ENCODE peak calls at places on chromosomes 12 and 14, in four cellular contexts. One of them, this sample, is unnamed.

GRCh38 chr12:112869091-112869490 is 37.7 kb upstream of the OAS1 start:
- DNase-seq in cardiac muscle cell: no peak
- DNase-seq in aorta: no peak
- DNase-seq in CD4-positive, CD25-positive, alpha-beta regulatory T cell: no peak
- DNase-seq in this sample: no peak

GRCh38 chr14:56660677-56661389 is 81.2 kb downstream of the TMEM260 start:
- DNase-seq in aorta: no peak
- DNase-seq in cardiac muscle cell: no peak
- DNase-seq in CD4-positive, CD25-positive, alpha-beta regulatory T cell: no peak
- DNase-seq in this sample: no peak

GRCh38 chr12:28770329-28770728 is 378.7 kb upstream of the FAR2 start:
- DNase-seq in aorta: no peak
- DNase-seq in CD4-positive, CD25-positive, alpha-beta regulatory T cell: no peak
- DNase-seq in cardiac muscle cell: no peak
- DNase-seq in this sample: no peak

GRCh38 chr12:114863911-114864310 is 179.9 kb upstream of the TBX3 start:
- DNase-seq in aorta: no peak
- DNase-seq in CD4-positive, CD25-positive, alpha-beta regulatory T cell: no peak
- DNase-seq in cardiac muscle cell: no peak
- DNase-seq in this sample: no peak

GRCh38 chr12:3054993-3055711 is 22.0 kb upstream of the TSPAN9 start:
- DNase-seq in aorta: no peak
- DNase-seq in cardiac muscle cell: no peak
- DNase-seq in CD4-positive, CD25-positive, alpha-beta regulatory T cell: no peak
- DNase-seq in this sample: no peak

GRCh38 chr14:92724516-92725340 is 23.7 kb downstream of the LGMN start:
- DNase-seq in aorta: no peak
- DNase-seq in CD4-positive, CD25-positive, alpha-beta regulatory T cell: no peak
- DNase-seq in cardiac muscle cell: peak; percentile 77
- DNase-seq in this sample: no peak

GRCh38 chr12:24997970-24998582 is 49.2 kb upstream of the BCAT1 start:
- DNase-seq in cardiac muscle cell: no peak
- DNase-seq in aorta: no peak
- DNase-seq in CD4-positive, CD25-positive, alpha-beta regulatory T cell: no peak
- DNase-seq in this sample: no peak

GRCh38 chr12:70393787-70394519 is 27.9 kb downstream of the KCNMB4 start:
- DNase-seq in CD4-positive, CD25-positive, alpha-beta regulatory T cell: no peak
- DNase-seq in cardiac muscle cell: no peak
- DNase-seq in aorta: no peak
- DNase-seq in this sample: no peak

GRCh38 chr12:19189522-19189921 is 60.0 kb downstream of the PLEKHA5 start:
- DNase-seq in CD4-positive, CD25-positive, alpha-beta regulatory T cell: no peak
- DNase-seq in aorta: no peak
- DNase-seq in cardiac muscle cell: no peak
- DNase-seq in this sample: no peak

GRCh38 chr12:19190292-19191031 is 60.9 kb downstream of the PLEKHA5 start:
- DNase-seq in CD4-positive, CD25-positive, alpha-beta regulatory T cell: no peak
- DNase-seq in cardiac muscle cell: no peak
- DNase-seq in aorta: no peak
- DNase-seq in this sample: no peak

GRCh38 chr12:19191089-19191488 is 61.6 kb downstream of the PLEKHA5 start:
- DNase-seq in aorta: no peak
- DNase-seq in CD4-positive, CD25-positive, alpha-beta regulatory T cell: no peak
- DNase-seq in cardiac muscle cell: no peak
- DNase-seq in this sample: no peak

GRCh38 chr12:19192709-19193108 is 63.2 kb downstream of the PLEKHA5 start:
- DNase-seq in CD4-positive, CD25-positive, alpha-beta regulatory T cell: no peak
- DNase-seq in cardiac muscle cell: no peak
- DNase-seq in aorta: no peak
- DNase-seq in this sample: no peak

GRCh38 chr12:19191563-19191962 is 62.0 kb downstream of the PLEKHA5 start:
- DNase-seq in cardiac muscle cell: no peak
- DNase-seq in aorta: no peak
- DNase-seq in CD4-positive, CD25-positive, alpha-beta regulatory T cell: no peak
- DNase-seq in this sample: no peak
- H3K27ac ChIP-seq in cardiac muscle cell: peak overlapping the region; percentile 73
- H3K27ac ChIP-seq in aorta: peak overlapping the region; percentile 57
- H3K27ac ChIP-seq in CD4-positive, CD25-positive, alpha-beta regulatory T cell: no peak overlapping the region
- H3K27ac ChIP-seq in this sample: no peak overlapping the region

GRCh38 chr14:66010695-66011094 is 475.5 kb upstream of the CCDC196 start:
- DNase-seq in cardiac muscle cell: no peak
- DNase-seq in CD4-positive, CD25-positive, alpha-beta regulatory T cell: no peak
- DNase-seq in aorta: no peak
- DNase-seq in this sample: no peak

GRCh38 chr14:66005899-66006434 is 480.2 kb upstream of the CCDC196 start:
- DNase-seq in aorta: no peak
- DNase-seq in cardiac muscle cell: no peak
- DNase-seq in CD4-positive, CD25-positive, alpha-beta regulatory T cell: no peak
- DNase-seq in this sample: no peak

GRCh38 chr14:66011855-66012254 is 474.3 kb upstream of the CCDC196 start:
- DNase-seq in aorta: no peak
- DNase-seq in cardiac muscle cell: no peak
- DNase-seq in CD4-positive, CD25-positive, alpha-beta regulatory T cell: no peak
- DNase-seq in this sample: no peak

GRCh38 chr14:66009104-66009503 is 477.1 kb upstream of the CCDC196 start:
- DNase-seq in CD4-positive, CD25-positive, alpha-beta regulatory T cell: no peak
- DNase-seq in cardiac muscle cell: no peak
- DNase-seq in aorta: no peak
- DNase-seq in this sample: no peak

GRCh38 chr14:66008631-66009030 is 477.5 kb upstream of the CCDC196 start:
- DNase-seq in CD4-positive, CD25-positive, alpha-beta regulatory T cell: no peak
- DNase-seq in aorta: no peak
- DNase-seq in cardiac muscle cell: no peak
- DNase-seq in this sample: no peak
- H3K27ac ChIP-seq in CD4-positive, CD25-positive, alpha-beta regulatory T cell: no peak overlapping the region
- H3K27ac ChIP-seq in aorta: no peak overlapping the region
- H3K27ac ChIP-seq in cardiac muscle cell: no peak overlapping the region
- H3K27ac ChIP-seq in this sample: no peak overlapping the region

DNA sequence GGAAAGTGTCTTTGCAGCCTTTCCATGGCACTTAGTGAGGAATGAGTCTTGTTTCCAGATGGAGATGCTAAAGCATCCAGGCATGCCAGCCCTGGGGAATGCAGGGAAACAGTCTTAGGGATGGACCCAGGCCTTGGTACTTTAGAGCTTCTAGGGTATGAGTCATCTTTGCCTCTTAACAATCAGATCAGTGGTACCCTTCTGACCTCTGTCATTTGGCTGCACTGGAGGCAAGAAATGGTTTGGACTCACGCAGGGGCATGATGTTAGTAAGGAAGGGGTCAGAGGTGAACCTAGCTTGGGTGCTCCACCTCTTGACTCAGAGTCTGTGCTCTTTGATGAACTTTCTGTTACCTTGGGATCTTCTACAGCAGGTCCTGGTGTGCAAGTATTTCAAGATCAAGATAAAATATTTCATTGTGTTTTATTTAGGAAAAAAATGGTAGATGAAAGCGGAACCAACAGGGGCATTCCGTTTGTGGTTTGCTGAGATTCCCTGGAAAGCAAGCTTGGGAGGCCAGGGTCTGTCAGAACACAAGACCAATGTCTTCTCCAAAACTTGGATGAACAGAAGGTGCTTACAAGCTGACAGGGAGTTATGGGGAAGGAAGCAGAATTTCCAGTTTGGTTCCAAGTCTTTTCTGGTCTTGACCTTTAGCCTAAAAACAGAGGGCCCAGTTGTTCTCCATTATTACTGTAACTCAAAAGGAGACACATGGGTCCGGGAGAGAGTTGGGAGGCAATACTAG is 216.2 kb downstream of the ZFP36L1 start:
- DNase-seq in CD4-positive, CD25-positive, alpha-beta regulatory T cell: no peak
- DNase-seq in cardiac muscle cell: no peak
- DNase-seq in aorta: no peak
- DNase-seq in this sample: no peak
- H3K27ac ChIP-seq in CD4-positive, CD25-positive, alpha-beta regulatory T cell: no peak overlapping the region
- H3K27ac ChIP-seq in cardiac muscle cell: no peak overlapping the region
- H3K27ac ChIP-seq in aorta: no peak overlapping the region
- H3K27ac ChIP-seq in this sample: no peak overlapping the region

GRCh38 chr14:20614038-20614840 is 23.1 kb upstream of the RNASE12 start:
- DNase-seq in cardiac muscle cell: peak; percentile 52
- DNase-seq in CD4-positive, CD25-positive, alpha-beta regulatory T cell: no peak
- DNase-seq in aorta: no peak
- DNase-seq in this sample: no peak
- H3K27ac ChIP-seq in cardiac muscle cell: peak overlapping the region; percentile 78
- H3K27ac ChIP-seq in CD4-positive, CD25-positive, alpha-beta regulatory T cell: no peak overlapping the region
- H3K27ac ChIP-seq in aorta: peak overlapping the region; percentile 80
- H3K27ac ChIP-seq in this sample: peak overlapping the region; percentile 13

GRCh38 chr14:99466719-99467118 is 13.9 kb downstream of the SETD3 start:
- DNase-seq in CD4-positive, CD25-positive, alpha-beta regulatory T cell: no peak
- DNase-seq in cardiac muscle cell: no peak
- DNase-seq in aorta: no peak
- DNase-seq in this sample: no peak

GRCh38 chr14:99468836-99469592 is 11.6 kb downstream of the SETD3 start:
- DNase-seq in CD4-positive, CD25-positive, alpha-beta regulatory T cell: no peak
- DNase-seq in cardiac muscle cell: no peak
- DNase-seq in aorta: no peak
- DNase-seq in this sample: no peak

GRCh38 chr14:99467338-99468075 is 13.2 kb downstream of the SETD3 start:
- DNase-seq in aorta: no peak
- DNase-seq in cardiac muscle cell: peak; percentile 74
- DNase-seq in CD4-positive, CD25-positive, alpha-beta regulatory T cell: no peak
- DNase-seq in this sample: no peak

GRCh38 chr14:99465288-99465687 is 15.4 kb downstream of the SETD3 start:
- DNase-seq in cardiac muscle cell: no peak
- DNase-seq in CD4-positive, CD25-positive, alpha-beta regulatory T cell: no peak
- DNase-seq in aorta: no peak
- DNase-seq in this sample: no peak

DNA sequence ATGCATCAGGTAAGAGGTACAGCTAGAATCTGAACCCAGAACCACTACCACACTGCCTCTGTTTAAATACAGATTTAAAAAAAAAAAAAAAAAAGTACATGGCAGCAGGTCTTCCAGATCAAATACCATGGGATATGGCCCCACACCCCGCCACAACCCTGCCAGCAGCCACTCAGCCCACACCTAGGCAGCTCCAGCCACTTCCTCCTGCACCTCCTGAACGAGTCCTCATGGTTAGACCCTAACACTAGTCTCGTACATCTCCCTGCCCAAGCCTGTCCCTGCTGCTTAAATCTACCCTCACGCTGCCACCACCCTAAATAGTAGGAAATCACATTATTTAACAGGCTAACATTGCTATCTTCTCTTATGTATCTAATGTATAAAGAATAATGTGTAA is 12.6 kb downstream of the SETD3 start:
- DNase-seq in aorta: no peak
- DNase-seq in CD4-positive, CD25-positive, alpha-beta regulatory T cell: no peak
- DNase-seq in cardiac muscle cell: no peak
- DNase-seq in this sample: no peak
- H3K27ac ChIP-seq in aorta: no peak overlapping the region
- H3K27ac ChIP-seq in CD4-positive, CD25-positive, alpha-beta regulatory T cell: no peak overlapping the region
- H3K27ac ChIP-seq in cardiac muscle cell: peak overlapping the region; percentile 86
- H3K27ac ChIP-seq in this sample: no peak overlapping the region

DNA sequence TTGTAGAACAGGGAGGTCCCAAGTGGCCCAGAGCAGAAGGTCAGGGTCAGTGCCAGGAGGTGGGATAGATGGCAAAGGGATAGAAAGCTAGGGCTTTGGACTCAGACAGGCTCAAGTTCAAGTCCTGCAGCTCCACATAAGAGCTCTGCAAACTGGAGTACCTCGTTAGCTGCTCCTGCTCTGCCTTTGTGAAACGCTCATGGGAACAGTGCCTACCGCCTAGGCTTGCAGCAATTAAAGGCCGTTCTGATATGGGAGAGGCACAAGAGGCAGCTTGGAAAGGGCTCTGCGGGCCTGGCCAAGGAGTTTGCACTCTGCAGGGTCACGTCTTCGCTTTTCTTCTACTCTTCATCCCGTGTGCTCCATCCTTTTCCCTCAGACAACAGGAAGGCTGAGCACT is 54.1 kb downstream of the MAP1LC3B2 start:
- DNase-seq in aorta: peak; percentile 50
- DNase-seq in CD4-positive, CD25-positive, alpha-beta regulatory T cell: no peak
- DNase-seq in cardiac muscle cell: peak; percentile 38
- DNase-seq in this sample: no peak
- H3K27ac ChIP-seq in aorta: no peak overlapping the region
- H3K27ac ChIP-seq in CD4-positive, CD25-positive, alpha-beta regulatory T cell: no peak overlapping the region
- H3K27ac ChIP-seq in cardiac muscle cell: no peak overlapping the region
- H3K27ac ChIP-seq in this sample: no peak overlapping the region

This sample was measured in CD4-positive, alpha-beta memory T cell.